ENCODE peak calls at places on chromosomes 4 and X, in four cellular contexts. R is CD8-positive, alpha-beta memory T cell; V is fibroblast of lung; X is adipocyte. W is an unnamed sample. For H3K4me1 and H3K36me3, the result is how much of the 10 kb centered on the place peaks cover.

GRCh38 chr4:139725236-139725635 is 59.6 kb downstream of the MGST2 start:
- DNase-seq in R (no peak), V (no peak), X (no peak), W (no peak)

GRCh38 chrX:116009871-116010710 is 160.5 kb upstream of the AGTR2 start:
- DNase-seq in R (no peak), V (no peak), X (peak), W (no peak)

GRCh38 chr4:79413486-79413885 is 5.5 kb upstream of the GK2 start:
- DNase-seq in R (no peak), V (no peak), X (no peak), W (no peak)

GRCh38 chr4:143286733-143287570 is 49.7 kb upstream of the GAB1 start:
- DNase-seq in R (no peak), V (peak), X (peak), W (peak)

GRCh38 chrX:106397788-106398538 is 213.8 kb upstream of the RADX start:
- DNase-seq in R (no peak), V (no peak), X (peak), W (peak)

GRCh38 chr4:6474705-6475457 is 2.5 kb upstream of the PPP2R2C start:
- DNase-seq in R (no peak), V (no peak), X (no peak), W (no peak)

GRCh38 chrX:132533409-132533808 is 44.6 kb upstream of the MBNL3 start:
- DNase-seq in R (no peak), V (no peak), X (no peak), W (no peak)

GRCh38 chr4:159508917-159509500 is 406.1 kb downstream of the RAPGEF2 start:
- DNase-seq in R (no peak), V (no peak), X (peak), W (peak)

GRCh38 chr4:124464836-124465235 is 247.7 kb downstream of the ANKRD50 start:
- DNase-seq in R (no peak), V (no peak), X (no peak), W (no peak)

GRCh38 chr4:141807073-141807472 is 170.7 kb downstream of the IL15 start:
- DNase-seq in R (no peak), V (peak), X (peak), W (peak)

GRCh38 chr4:29588615-29589014 is 1131.6 kb upstream of the PCDH7 start:
- DNase-seq in R (no peak), V (no peak), X (peak), W (no peak)

GRCh38 chr4:54090804-54091623 is 8.9 kb upstream of the GSX2 start:
- DNase-seq in R (peak), V (no peak), X (peak), W (peak)

GRCh38 chr4:155319506-155319905 is 57.3 kb downstream of the MAP9 start:
- DNase-seq in R (no peak), V (no peak), X (no peak), W (no peak)

GRCh38 chr4:154743683-154744340 is at the start of gene LRAT:
- DNase-seq in R (no peak), V (no peak), X (no peak), W (peak)

GRCh38 chrX:72715546-72715945 is 1.4 kb upstream of the PHKA1 start:
- DNase-seq in R (no peak), V (no peak), X (no peak), W (no peak)

GRCh38 chr4:103904126-103904525 is 184.3 kb upstream of the TACR3 start:
- DNase-seq in R (no peak), V (peak), X (peak), W (peak)

GRCh38 chr4:58849026-58849425 is 1738.8 kb upstream of the IGFBP7 start:
- DNase-seq in R (no peak), V (no peak), X (no peak), W (no peak)

GRCh38 chr4:143407475-143407874 is 70.8 kb downstream of the GAB1 start:
- DNase-seq in R (no peak), V (peak), X (no peak), W (no peak)

GRCh38 chr4:55397024-55397520 is 1.3 kb downstream of the TMEM165 start:
- DNase-seq in R (no peak), V (no peak), X (peak), W (peak)

GRCh38 chr4:38621004-38621684 is 42.9 kb upstream of the KLF3 start:
- DNase-seq in R (no peak), V (peak), X (peak), W (peak)

GRCh38 chrX:47184486-47184885 is 9.1 kb upstream of the UBA1 start:
- DNase-seq in R (no peak), V (no peak), X (no peak), W (no peak)

GRCh38 chr4:51884055-51884454 is 41.1 kb downstream of the DCUN1D4 start:
- DNase-seq in R (no peak), V (no peak), X (peak), W (no peak)

GRCh38 chr4:16573744-16574143 is 324.7 kb downstream of the LDB2 start:
- DNase-seq in R (no peak), V (peak), X (peak), W (no peak)

GRCh38 chrX:154370300-154370881 is 4.0 kb downstream of the FLNA start:
- DNase-seq in R (no peak), V (peak), X (peak), W (no peak)

GRCh38 chrX:129939986-129940385 is 34.0 kb downstream of the UTP14A start:
- DNase-seq in R (no peak), V (no peak), X (no peak), W (no peak)

GRCh38 chrX:54786972-54787371 is 11.1 kb downstream of the ITIH6 start:
- DNase-seq in R (no peak), V (no peak), X (no peak), W (peak)

GRCh38 chrX:1598876-1599790 is 7.7 kb downstream of the AKAP17A start:
- DNase-seq in R (no peak), V (no peak), X (no peak), W (no peak)

GRCh38 chr4:159017323-159018036 is 85.4 kb upstream of the RAPGEF2 start:
- DNase-seq in R (no peak), V (no peak), X (no peak), W (no peak)

DNA sequence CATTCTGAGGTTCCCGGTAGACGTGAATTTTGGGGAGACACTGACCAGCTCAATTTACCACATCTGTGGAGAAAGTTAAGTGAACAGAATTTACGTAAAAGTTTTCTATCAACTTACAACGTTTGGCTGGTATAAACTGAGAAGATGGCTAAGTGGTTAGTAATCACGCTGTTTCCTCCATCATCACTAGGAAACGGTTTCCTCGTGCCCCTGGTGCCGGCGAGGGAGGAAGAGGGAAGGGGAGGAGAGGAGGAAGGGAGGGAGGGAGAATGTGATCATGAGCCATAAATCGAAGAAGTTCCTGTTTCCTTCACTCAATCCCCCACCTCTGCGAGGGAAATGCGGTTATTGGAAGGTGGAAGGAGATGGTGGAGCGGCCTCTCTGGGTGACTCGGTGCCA is 216.9 kb downstream of the AFAP1 start:
- DNase-seq in R (no peak), V (no peak), X (no peak), W (no peak)
- H3K4me1 ChIP-seq in R (under half), V (under half), X (under half), W (under half)

GRCh38 chrX:71545364-71545763 is 12.5 kb downstream of the OGT start:
- DNase-seq in R (no peak), V (no peak), X (no peak), W (no peak)
- H3K36me3 ChIP-seq in R (under half), V (under half), X (under half), W (under half)

GRCh38 chr4:182914357-182914756 is 2.8 kb downstream of the DCTD start:
- DNase-seq in R (no peak), V (no peak), X (no peak), W (no peak)
- H3K4me1 ChIP-seq in R (under half), V (under half), X (under half), W (under half)

GRCh38 chr4:76729991-76730390 is 168.0 kb downstream of the SOWAHB start:
- DNase-seq in R (no peak), V (no peak), X (peak), W (no peak)
- H3K36me3 ChIP-seq in R (under half), V (under half), X (under half), W (under half)

GRCh38 chr4:87882321-87882720 is 49.6 kb downstream of the MEPE start:
- DNase-seq in R (no peak), V (peak), X (no peak), W (no peak)

GRCh38 chr4:87882861-87883260 is 50.1 kb downstream of the MEPE start:
- DNase-seq in R (no peak), V (no peak), X (no peak), W (no peak)

GRCh38 chr4:87880106-87880505 is 47.3 kb downstream of the MEPE start:
- DNase-seq in R (no peak), V (no peak), X (no peak), W (no peak)

GRCh38 chr4:87884976-87885574 is 52.3 kb downstream of the MEPE start:
- DNase-seq in R (no peak), V (no peak), X (no peak), W (no peak)

DNA sequence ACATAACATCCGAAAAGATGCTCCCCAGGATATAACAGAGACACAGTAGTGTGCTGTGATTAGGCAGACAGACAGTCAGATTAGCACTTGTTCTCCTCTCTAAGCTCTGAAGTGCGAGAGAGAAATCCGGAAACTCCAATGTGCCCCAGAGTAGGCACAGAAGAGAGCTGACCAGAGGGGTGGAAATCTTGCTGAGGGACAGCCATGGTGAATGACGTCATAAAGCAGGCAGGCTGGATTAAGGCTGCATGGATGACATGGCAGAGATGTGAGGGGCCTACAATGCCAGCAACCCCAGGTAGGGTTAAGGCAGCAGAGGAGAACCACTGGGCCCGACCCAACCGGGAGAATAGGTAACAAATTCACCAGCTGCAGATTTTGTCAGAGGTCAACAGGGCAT is 53.3 kb downstream of the MEPE start:
- DNase-seq in R (no peak), V (no peak), X (no peak), W (no peak)
- H3K4me1 ChIP-seq in R (under half), V (under half), X (under half), W (under half)

GRCh38 chrX:111103246-111103645 is 7.3 kb downstream of the PAK3 start:
- DNase-seq in R (no peak), V (no peak), X (no peak), W (no peak)
- H3K36me3 ChIP-seq in R (under half), V (under half), X (under half), W (under half)

DNA sequence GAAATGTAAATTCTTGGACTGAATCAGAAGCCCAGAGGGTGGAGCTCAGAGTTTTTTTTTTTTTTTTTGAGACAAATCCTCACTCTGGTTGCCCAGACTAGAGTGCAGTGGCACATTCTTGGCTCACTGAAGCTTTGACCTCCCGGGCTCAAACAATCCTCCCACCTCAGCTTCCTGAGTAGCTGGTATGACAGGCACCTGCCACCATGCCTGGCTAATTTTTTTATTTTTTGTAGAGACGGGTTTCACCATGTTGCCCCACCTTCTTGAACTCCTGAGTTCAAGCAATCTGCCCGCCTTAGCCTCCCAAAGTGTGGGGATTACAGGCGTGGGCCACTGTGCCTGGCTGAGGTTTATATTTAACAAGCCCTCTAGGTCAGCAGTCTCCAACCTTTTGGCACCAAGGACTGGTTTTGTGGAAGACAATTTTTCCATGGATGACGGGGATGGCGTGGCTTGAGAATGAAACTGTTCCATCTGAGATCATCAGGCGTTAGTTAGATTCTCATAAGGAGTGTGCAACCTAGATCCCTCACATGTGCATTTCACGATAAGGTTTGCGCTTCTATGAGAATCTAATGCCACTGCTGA is 76.7 kb downstream of the FHIP1A start:
- DNase-seq in R (no peak), V (no peak), X (no peak), W (no peak)
- H3K4me1 ChIP-seq in R (under half), V (under half), X (under half), W (under half)